ENCODE peak calls at places on chromosomes 12 and 14, in seven cellular contexts. One of them, this sample, is unnamed. For H3K27me3, the result is how much of the 10 kb centered on the place peaks cover.

GRCh38 chr14:101457177-101457935 is 103.9 kb upstream of the DIO3 start:
- DNase-seq in HL-60: no peak
- DNase-seq in SK-N-SH: no peak
- DNase-seq in breast epithelium: no peak
- DNase-seq in K562: no peak
- DNase-seq in endothelial cell of umbilical vein: no peak
- DNase-seq in HepG2: no peak
- DNase-seq in this sample: no peak

GRCh38 chr12:112218150-112218549 is 92.8 kb downstream of the TRAFD1 start:
- DNase-seq in HL-60: no peak
- DNase-seq in SK-N-SH: no peak
- DNase-seq in breast epithelium: no peak
- DNase-seq in K562: no peak
- DNase-seq in endothelial cell of umbilical vein: no peak
- DNase-seq in HepG2: no peak
- DNase-seq in this sample: no peak

GRCh38 chr12:62720661-62721330 is 214.2 kb downstream of the PPM1H start:
- DNase-seq in HL-60: no peak
- DNase-seq in SK-N-SH: no peak
- DNase-seq in breast epithelium: peak
- DNase-seq in K562: no peak
- DNase-seq in endothelial cell of umbilical vein: peak
- DNase-seq in HepG2: no peak
- DNase-seq in this sample: no peak

GRCh38 chr14:26381405-26381804 is 216.4 kb downstream of the NOVA1 start:
- DNase-seq in HL-60: no peak
- DNase-seq in SK-N-SH: no peak
- DNase-seq in breast epithelium: no peak
- DNase-seq in K562: no peak
- DNase-seq in endothelial cell of umbilical vein: no peak
- DNase-seq in HepG2: no peak
- DNase-seq in this sample: no peak

GRCh38 chr12:131370791-131371579 is 339.9 kb upstream of the SFSWAP start:
- DNase-seq in HL-60: no peak
- DNase-seq in SK-N-SH: no peak
- DNase-seq in breast epithelium: no peak
- DNase-seq in K562: no peak
- DNase-seq in endothelial cell of umbilical vein: no peak
- DNase-seq in HepG2: no peak
- DNase-seq in this sample: peak

GRCh38 chr12:127675936-127676335 is 591.0 kb upstream of the TMEM132C start:
- DNase-seq in HL-60: no peak
- DNase-seq in SK-N-SH: no peak
- DNase-seq in breast epithelium: no peak
- DNase-seq in K562: no peak
- DNase-seq in endothelial cell of umbilical vein: no peak
- DNase-seq in HepG2: no peak
- DNase-seq in this sample: no peak

GRCh38 chr12:39287409-39287808 is 155.5 kb downstream of the KIF21A start:
- DNase-seq in HL-60: no peak
- DNase-seq in SK-N-SH: peak
- DNase-seq in breast epithelium: no peak
- DNase-seq in K562: no peak
- DNase-seq in endothelial cell of umbilical vein: no peak
- DNase-seq in HepG2: no peak
- DNase-seq in this sample: no peak

GRCh38 chr12:122423258-122424165 is 1.0 kb upstream of the CLIP1 start:
- DNase-seq in HL-60: no peak
- DNase-seq in SK-N-SH: peak
- DNase-seq in breast epithelium: no peak
- DNase-seq in K562: no peak
- DNase-seq in endothelial cell of umbilical vein: peak
- DNase-seq in HepG2: peak
- DNase-seq in this sample: no peak

GRCh38 chr12:70724444-70724843 is 87.2 kb upstream of the PTPRB start:
- DNase-seq in HL-60: no peak
- DNase-seq in SK-N-SH: no peak
- DNase-seq in breast epithelium: no peak
- DNase-seq in K562: no peak
- DNase-seq in endothelial cell of umbilical vein: peak
- DNase-seq in HepG2: no peak
- DNase-seq in this sample: no peak

GRCh38 chr14:97459180-97459579 is 662.0 kb downstream of the VRK1 start:
- DNase-seq in HL-60: no peak
- DNase-seq in SK-N-SH: no peak
- DNase-seq in breast epithelium: no peak
- DNase-seq in K562: no peak
- DNase-seq in endothelial cell of umbilical vein: no peak
- DNase-seq in HepG2: no peak
- DNase-seq in this sample: no peak

DNA sequence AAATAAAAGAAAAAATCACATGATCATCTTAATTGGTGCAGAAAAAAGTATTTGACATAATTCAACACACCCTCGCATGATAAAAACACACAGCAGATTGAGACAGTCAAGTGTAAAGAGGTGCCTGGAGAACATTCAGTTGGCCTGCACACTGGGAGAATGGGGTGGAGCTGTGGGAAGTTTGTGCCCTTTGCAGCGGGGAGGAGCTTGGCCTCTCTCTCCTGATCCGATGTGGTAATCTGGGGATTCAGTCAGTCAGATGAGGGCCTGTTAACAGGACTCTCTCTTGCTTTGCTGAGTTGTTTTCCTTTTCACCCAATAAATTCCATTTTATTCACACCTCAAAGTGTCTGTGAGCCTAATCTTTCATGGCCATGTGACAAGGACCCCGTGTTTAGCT is 5.9 kb downstream of the SERPINA6 start:
- DNase-seq in HL-60: no peak
- DNase-seq in SK-N-SH: no peak
- DNase-seq in breast epithelium: no peak
- DNase-seq in K562: no peak
- DNase-seq in endothelial cell of umbilical vein: no peak
- DNase-seq in HepG2: peak
- DNase-seq in this sample: peak
- TF ChIP-seq POLR2AphosphoS5 in HL-60: no peak
- TF ChIP-seq POLR2AphosphoS5 in SK-N-SH: no peak
- TF ChIP-seq POLR2AphosphoS5 in breast epithelium: no peak
- TF ChIP-seq POLR2AphosphoS5 in K562: no peak
- TF ChIP-seq POLR2AphosphoS5 in endothelial cell of umbilical vein: no peak
- TF ChIP-seq POLR2AphosphoS5 in HepG2: peak
- TF ChIP-seq POLR2AphosphoS5 in this sample: no peak

DNA sequence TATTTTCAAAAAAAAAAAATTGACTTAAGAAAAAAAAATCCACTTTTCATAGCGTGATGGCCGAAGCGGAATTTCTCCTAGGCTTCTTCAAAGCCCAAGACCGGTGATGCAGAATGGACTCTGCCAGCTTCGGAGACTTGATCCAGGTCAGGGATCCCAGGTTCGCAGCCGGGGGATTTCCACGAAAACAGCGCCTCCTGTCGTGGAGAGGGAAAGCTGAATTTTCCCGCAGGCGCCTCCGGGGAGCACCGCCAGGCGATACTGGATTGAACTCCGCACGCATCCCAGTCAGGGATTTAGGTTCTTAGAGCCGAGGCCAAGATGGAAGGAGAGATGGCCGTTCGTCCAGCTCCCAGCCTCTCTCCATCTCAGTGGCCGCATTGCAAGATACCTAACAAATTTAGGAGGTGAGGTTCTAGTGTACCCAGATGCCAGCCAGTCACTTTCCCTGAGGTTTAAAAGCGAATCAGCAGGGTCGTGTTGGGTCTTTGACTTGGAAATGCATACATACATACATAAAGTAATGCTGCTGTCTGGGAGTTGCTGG is 2.2 kb downstream of the TTC6 start:
- DNase-seq in HL-60: no peak
- DNase-seq in SK-N-SH: no peak
- DNase-seq in breast epithelium: no peak
- DNase-seq in K562: no peak
- DNase-seq in endothelial cell of umbilical vein: no peak
- DNase-seq in HepG2: no peak
- DNase-seq in this sample: no peak
- H3K27me3 ChIP-seq in HL-60: half or more
- H3K27me3 ChIP-seq in SK-N-SH: under half
- H3K27me3 ChIP-seq in breast epithelium: under half
- H3K27me3 ChIP-seq in K562: under half
- H3K27me3 ChIP-seq in endothelial cell of umbilical vein: half or more
- H3K27me3 ChIP-seq in HepG2: under half
- H3K27me3 ChIP-seq in this sample: half or more

GRCh38 chr12:116375278-116375842 is 97.9 kb upstream of the MED13L start:
- DNase-seq in HL-60: no peak
- DNase-seq in SK-N-SH: no peak
- DNase-seq in breast epithelium: no peak
- DNase-seq in K562: no peak
- DNase-seq in endothelial cell of umbilical vein: no peak
- DNase-seq in HepG2: no peak
- DNase-seq in this sample: no peak
- TF ChIP-seq POLR2AphosphoS5 in HL-60: no peak
- TF ChIP-seq POLR2AphosphoS5 in SK-N-SH: no peak
- TF ChIP-seq POLR2AphosphoS5 in breast epithelium: no peak
- TF ChIP-seq POLR2AphosphoS5 in K562: no peak
- TF ChIP-seq POLR2AphosphoS5 in endothelial cell of umbilical vein: no peak
- TF ChIP-seq POLR2AphosphoS5 in HepG2: no peak
- TF ChIP-seq POLR2AphosphoS5 in this sample: no peak

DNA sequence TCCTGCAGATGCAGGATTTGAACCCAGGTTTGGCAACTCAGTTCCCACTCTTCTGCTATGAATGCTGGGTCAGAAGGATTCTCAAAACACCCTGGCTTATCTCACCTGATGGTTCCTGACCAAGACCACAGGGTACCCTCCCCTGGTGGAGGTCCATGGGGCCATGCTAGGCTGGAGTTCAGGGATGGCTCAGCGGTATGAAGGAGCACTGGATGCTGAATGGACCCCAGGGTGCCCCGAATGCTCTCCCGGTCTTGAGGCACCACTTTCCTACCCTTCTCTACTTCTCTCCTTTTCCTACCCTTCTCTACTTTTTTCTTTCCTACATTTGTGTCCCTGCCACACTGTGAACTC is 9.7 kb downstream of the PLD4 start:
- DNase-seq in HL-60: no peak
- DNase-seq in SK-N-SH: no peak
- DNase-seq in breast epithelium: no peak
- DNase-seq in K562: no peak
- DNase-seq in endothelial cell of umbilical vein: no peak
- DNase-seq in HepG2: no peak
- DNase-seq in this sample: no peak
- H3K27me3 ChIP-seq in HL-60: under half
- H3K27me3 ChIP-seq in SK-N-SH: under half
- H3K27me3 ChIP-seq in breast epithelium: under half
- H3K27me3 ChIP-seq in K562: under half
- H3K27me3 ChIP-seq in endothelial cell of umbilical vein: under half
- H3K27me3 ChIP-seq in HepG2: half or more
- H3K27me3 ChIP-seq in this sample: under half

GRCh38 chr12:83147341-83147740 is 460.6 kb downstream of the TMTC2 start:
- DNase-seq in HL-60: no peak
- DNase-seq in SK-N-SH: no peak
- DNase-seq in breast epithelium: no peak
- DNase-seq in K562: no peak
- DNase-seq in endothelial cell of umbilical vein: no peak
- DNase-seq in HepG2: no peak
- DNase-seq in this sample: no peak
- TF ChIP-seq POLR2AphosphoS5 in HL-60: no peak
- TF ChIP-seq POLR2AphosphoS5 in SK-N-SH: no peak
- TF ChIP-seq POLR2AphosphoS5 in breast epithelium: no peak
- TF ChIP-seq POLR2AphosphoS5 in K562: no peak
- TF ChIP-seq POLR2AphosphoS5 in endothelial cell of umbilical vein: no peak
- TF ChIP-seq POLR2AphosphoS5 in HepG2: no peak
- TF ChIP-seq POLR2AphosphoS5 in this sample: no peak

GRCh38 chr12:48183876-48184548 is 568 bp downstream of the CCDC184 start:
- DNase-seq in HL-60: no peak
- DNase-seq in SK-N-SH: peak
- DNase-seq in breast epithelium: no peak
- DNase-seq in K562: no peak
- DNase-seq in endothelial cell of umbilical vein: no peak
- DNase-seq in HepG2: no peak
- DNase-seq in this sample: no peak

GRCh38 chr12:48183091-48183875 is at the start of gene CCDC184:
- DNase-seq in HL-60: peak
- DNase-seq in SK-N-SH: peak
- DNase-seq in breast epithelium: no peak
- DNase-seq in K562: peak
- DNase-seq in endothelial cell of umbilical vein: peak
- DNase-seq in HepG2: no peak
- DNase-seq in this sample: no peak

GRCh38 chr12:48182659-48183058 is 785 bp upstream of the CCDC184 start:
- DNase-seq in HL-60: no peak
- DNase-seq in SK-N-SH: no peak
- DNase-seq in breast epithelium: no peak
- DNase-seq in K562: no peak
- DNase-seq in endothelial cell of umbilical vein: no peak
- DNase-seq in HepG2: no peak
- DNase-seq in this sample: no peak

GRCh38 chr12:48185181-48185919 is 1.9 kb downstream of the CCDC184 start:
- DNase-seq in HL-60: no peak
- DNase-seq in SK-N-SH: no peak
- DNase-seq in breast epithelium: no peak
- DNase-seq in K562: no peak
- DNase-seq in endothelial cell of umbilical vein: no peak
- DNase-seq in HepG2: no peak
- DNase-seq in this sample: no peak

GRCh38 chr12:48184549-48184922 is 1.1 kb downstream of the CCDC184 start:
- DNase-seq in HL-60: no peak
- DNase-seq in SK-N-SH: peak
- DNase-seq in breast epithelium: no peak
- DNase-seq in K562: no peak
- DNase-seq in endothelial cell of umbilical vein: no peak
- DNase-seq in HepG2: no peak
- DNase-seq in this sample: no peak
- H3K27me3 ChIP-seq in HL-60: under half
- H3K27me3 ChIP-seq in SK-N-SH: under half
- H3K27me3 ChIP-seq in breast epithelium: under half
- H3K27me3 ChIP-seq in K562: under half
- H3K27me3 ChIP-seq in endothelial cell of umbilical vein: under half
- H3K27me3 ChIP-seq in HepG2: half or more
- H3K27me3 ChIP-seq in this sample: half or more

GRCh38 chr12:116534341-116535121 is 24.6 kb upstream of the MAP1LC3B2 start:
- DNase-seq in HL-60: no peak
- DNase-seq in SK-N-SH: peak
- DNase-seq in breast epithelium: peak
- DNase-seq in K562: peak
- DNase-seq in endothelial cell of umbilical vein: peak
- DNase-seq in HepG2: no peak
- DNase-seq in this sample: no peak
- TF ChIP-seq POLR2AphosphoS5 in HL-60: no peak
- TF ChIP-seq POLR2AphosphoS5 in SK-N-SH: no peak
- TF ChIP-seq POLR2AphosphoS5 in breast epithelium: no peak
- TF ChIP-seq POLR2AphosphoS5 in K562: no peak
- TF ChIP-seq POLR2AphosphoS5 in endothelial cell of umbilical vein: no peak
- TF ChIP-seq POLR2AphosphoS5 in HepG2: no peak
- TF ChIP-seq POLR2AphosphoS5 in this sample: no peak

DNA sequence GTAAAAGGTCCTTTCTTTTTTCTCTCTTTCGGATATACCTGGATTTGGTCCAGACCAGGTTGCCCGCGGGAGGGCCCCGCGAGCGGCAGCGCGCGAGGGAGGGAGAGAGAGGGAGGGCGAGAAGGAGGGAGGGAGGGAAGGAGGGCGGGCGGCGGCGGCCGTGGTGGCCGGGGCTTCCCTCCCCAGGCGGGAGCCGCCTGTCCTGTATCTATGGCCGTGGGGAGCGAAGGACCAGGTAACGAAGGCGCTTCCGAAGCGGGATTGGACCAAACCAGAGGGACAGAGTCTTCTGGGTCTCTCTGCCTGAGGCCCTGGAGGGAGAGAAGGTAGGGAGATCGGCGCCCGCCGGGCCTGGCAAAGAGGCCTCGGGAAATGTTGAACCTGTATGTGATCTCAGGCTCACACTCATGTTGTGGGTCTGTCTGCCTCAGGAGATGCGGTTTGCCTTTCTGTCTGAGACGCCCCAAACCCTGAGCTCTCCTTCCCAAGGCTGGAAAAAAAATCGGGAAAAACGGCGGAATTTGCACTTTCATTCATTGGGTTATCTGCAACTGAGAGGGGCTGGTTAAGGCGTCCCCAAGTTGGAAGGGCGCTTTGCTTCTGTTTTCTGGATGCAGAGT is 5.2 kb upstream of the HOXC9 start:
- DNase-seq in HL-60: no peak
- DNase-seq in SK-N-SH: no peak
- DNase-seq in breast epithelium: no peak
- DNase-seq in K562: peak
- DNase-seq in endothelial cell of umbilical vein: no peak
- DNase-seq in HepG2: no peak
- DNase-seq in this sample: no peak
- H3K27me3 ChIP-seq in HL-60: half or more
- H3K27me3 ChIP-seq in SK-N-SH: half or more
- H3K27me3 ChIP-seq in breast epithelium: under half
- H3K27me3 ChIP-seq in K562: under half
- H3K27me3 ChIP-seq in endothelial cell of umbilical vein: half or more
- H3K27me3 ChIP-seq in HepG2: half or more
- H3K27me3 ChIP-seq in this sample: under half